ENCODE peak calls at places on chromosome 5, in four cellular contexts. F, I, K and L are unnamed samples.

GRCh38 chr5:170278611-170279500 is 18.7 kb downstream of the LCP2 start:
- DNase-seq in F (no peak), I (peak; percentile 75), K (no peak), L (no peak)

GRCh38 chr5:20556364-20556763 is 568.4 kb upstream of the CDH18 start:
- DNase-seq in F (no peak), I (no peak), K (no peak), L (no peak)

GRCh38 chr5:74392698-74393431 is 247.7 kb downstream of the ENC1 start:
- DNase-seq in F (no peak), I (no peak), K (no peak), L (no peak)

GRCh38 chr5:145718956-145719355 is 116.2 kb downstream of the PRELID2 start:
- DNase-seq in F (no peak), I (no peak), K (no peak), L (no peak)

GRCh38 chr5:101288633-101289032 is 385.6 kb upstream of the ST8SIA4 start:
- DNase-seq in F (no peak), I (no peak), K (no peak), L (no peak)

GRCh38 chr5:142922223-142922952 is 152.2 kb downstream of the ARHGAP26 start:
- DNase-seq in F (no peak), I (no peak), K (no peak), L (no peak)

GRCh38 chr5:170223906-170224305 is 8.9 kb upstream of the C5orf58 start:
- DNase-seq in F (no peak), I (no peak), K (no peak), L (no peak)

GRCh38 chr5:41787257-41787656 is 83.0 kb downstream of the OXCT1 start:
- DNase-seq in F (no peak), I (no peak), K (no peak), L (no peak)

GRCh38 chr5:3217114-3217513 is 378.5 kb upstream of the IRX1 start:
- DNase-seq in F (no peak), I (no peak), K (no peak), L (no peak)

GRCh38 chr5:52989025-52989780 is at the start of gene ITGA2:
- DNase-seq in F (no peak), I (peak; percentile 56), K (peak; percentile 39), L (no peak)

GRCh38 chr5:127801751-127802476 is 98.7 kb downstream of the CCDC192 start:
- DNase-seq in F (no peak), I (no peak), K (no peak), L (no peak)

GRCh38 chr5:71938886-71939285 is 168.4 kb upstream of the MAP1B start:
- DNase-seq in F (no peak), I (peak; percentile 68), K (no peak), L (peak; percentile 40)

GRCh38 chr5:62064993-62065392 is 241.0 kb upstream of the KIF2A start:
- DNase-seq in F (no peak), I (no peak), K (no peak), L (no peak)

GRCh38 chr5:141636413-141637265 is at the start of the genes HDAC3 and RELL2:
- DNase-seq in F (no peak), I (peak; percentile 95), K (peak; percentile 91), L (no peak)

GRCh38 chr5:21236896-21237830 is 1249.2 kb upstream of the CDH18 start:
- DNase-seq in F (no peak), I (no peak), K (no peak), L (no peak)

GRCh38 chr5:139275536-139276297 is 17.8 kb upstream of the MATR3 start:
- DNase-seq in F (no peak), I (no peak), K (no peak), L (no peak)

GRCh38 chr5:139273572-139274264 is 19.8 kb upstream of the MATR3 start:
- DNase-seq in F (peak; percentile 71), I (peak; percentile 93), K (peak; percentile 88), L (no peak)

GRCh38 chr5:139278540-139279274 is 14.8 kb upstream of the MATR3 start:
- DNase-seq in F (no peak), I (no peak), K (no peak), L (no peak)

GRCh38 chr5:139276426-139276825 is 17.1 kb upstream of the MATR3 start:
- DNase-seq in F (no peak), I (no peak), K (no peak), L (no peak)

GRCh38 chr5:139277171-139277570 is 16.4 kb upstream of the MATR3 start:
- DNase-seq in F (no peak), I (no peak), K (no peak), L (no peak)
- H3K4me3 ChIP-seq in F (peak overlapping the region; percentile 87), I (no peak overlapping the region), K (no peak overlapping the region), L (no peak overlapping the region)

GRCh38 chr5:10286552-10287227 is 21.0 kb downstream of the CMBL start:
- DNase-seq in F (no peak), I (peak; percentile 25), K (no peak), L (no peak)

GRCh38 chr5:10289991-10290390 is 17.7 kb downstream of the CMBL start:
- DNase-seq in F (no peak), I (peak; percentile 12), K (no peak), L (no peak)

GRCh38 chr5:10289353-10289752 is 18.3 kb downstream of the CMBL start:
- DNase-seq in F (no peak), I (peak; percentile 36), K (no peak), L (peak; percentile 52)

GRCh38 chr5:10291736-10292135 is 16.0 kb downstream of the CMBL start:
- DNase-seq in F (no peak), I (peak; percentile 1), K (no peak), L (no peak)

DNA sequence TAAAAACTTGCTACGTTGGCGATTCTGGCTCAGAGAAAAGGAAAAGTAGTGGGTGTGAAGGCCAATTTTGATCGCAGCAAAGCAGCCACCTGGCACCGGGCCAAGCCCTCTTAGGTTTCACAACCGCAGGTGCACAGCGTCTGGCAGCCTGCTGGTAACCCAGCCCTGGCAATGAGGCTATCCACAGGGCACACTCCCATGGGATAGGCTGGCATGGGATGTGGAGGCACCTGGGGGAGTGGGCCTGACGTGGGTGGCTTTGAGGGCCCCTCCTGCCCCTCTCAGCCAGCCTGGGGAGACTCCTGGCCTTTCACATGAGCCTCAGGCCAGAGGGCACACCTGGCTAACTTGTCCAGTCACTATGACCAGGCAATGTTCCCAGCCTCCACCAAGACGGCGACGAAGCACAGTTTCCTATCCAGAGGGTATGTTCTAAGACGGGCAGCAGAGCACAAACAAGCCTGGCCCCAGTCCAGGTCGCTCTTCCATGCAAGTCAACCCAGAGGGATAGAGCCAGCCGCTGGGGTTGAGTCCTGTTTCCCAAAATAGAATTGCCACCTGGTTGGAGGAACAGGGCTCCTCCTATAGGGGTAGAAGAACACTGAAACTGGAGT is 19.0 kb downstream of the CMBL start:
- DNase-seq in F (no peak), I (peak; percentile 80), K (no peak), L (peak; percentile 91)
- H3K4me3 ChIP-seq in F (no peak overlapping the region), I (no peak overlapping the region), K (no peak overlapping the region), L (peak overlapping the region; percentile 3)

GRCh38 chr5:77957931-77958476 is 181.9 kb upstream of the TBCA start:
- DNase-seq in F (no peak), I (no peak), K (peak; percentile 70), L (no peak)
- H3K4me3 ChIP-seq in F (no peak overlapping the region), I (no peak overlapping the region), K (no peak overlapping the region), L (peak overlapping the region; percentile 44)

GRCh38 chr5:1141827-1142226 is 30.0 kb upstream of the SLC12A7 start:
- DNase-seq in F (no peak), I (no peak), K (no peak), L (no peak)

GRCh38 chr5:1139366-1139765 is 27.5 kb upstream of the SLC12A7 start:
- DNase-seq in F (no peak), I (no peak), K (no peak), L (no peak)

GRCh38 chr5:1140188-1140817 is 28.4 kb upstream of the SLC12A7 start:
- DNase-seq in F (no peak), I (peak; percentile 75), K (peak; percentile 27), L (no peak)

GRCh38 chr5:1139806-1140187 is 27.9 kb upstream of the SLC12A7 start:
- DNase-seq in F (no peak), I (no peak), K (no peak), L (no peak)

GRCh38 chr5:1140818-1141189 is 28.9 kb upstream of the SLC12A7 start:
- DNase-seq in F (no peak), I (no peak), K (no peak), L (no peak)
- H3K4me3 ChIP-seq in F (no peak overlapping the region), I (no peak overlapping the region), K (no peak overlapping the region), L (no peak overlapping the region)

GRCh38 chr5:83044941-83045340 is 32.3 kb downstream of the TMEM167A start:
- DNase-seq in F (no peak), I (no peak), K (no peak), L (no peak)
- H3K4me3 ChIP-seq in F (no peak overlapping the region), I (no peak overlapping the region), K (no peak overlapping the region), L (no peak overlapping the region)

DNA sequence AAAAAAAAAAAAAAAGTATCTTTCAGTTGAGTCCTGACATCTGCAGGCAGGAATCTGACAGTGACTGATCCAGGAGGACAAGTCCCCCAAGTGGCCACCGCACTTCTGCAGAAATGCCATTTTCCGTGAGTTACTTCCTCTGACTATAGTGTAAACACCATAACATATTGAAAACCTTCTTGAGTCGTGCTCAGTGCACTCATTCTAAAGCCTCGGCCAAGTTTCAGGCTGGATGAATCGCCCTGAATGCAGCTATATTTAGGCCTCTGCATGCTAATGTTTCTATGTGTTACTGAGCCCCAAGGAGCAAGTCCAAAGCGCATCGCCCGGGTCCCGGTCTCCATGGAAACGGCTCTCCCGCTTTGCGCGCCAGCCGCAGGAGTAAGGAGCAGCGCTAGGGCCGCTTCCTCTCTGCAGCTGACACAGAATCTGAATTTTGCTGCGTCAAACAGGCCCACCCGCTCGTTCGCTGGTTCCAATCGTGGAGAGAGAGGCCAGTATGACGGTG is 335.4 kb downstream of the MSX2 start:
- DNase-seq in F (no peak), I (peak; percentile 40), K (peak; percentile 72), L (no peak)
- H3K4me3 ChIP-seq in F (no peak overlapping the region), I (no peak overlapping the region), K (no peak overlapping the region), L (no peak overlapping the region)